ENCODE peak calls at places on chromosome 18, in five cellular contexts. One of them, this sample, is unnamed.

GRCh38 chr18:49723648-49724180 is 89.6 kb downstream of the ACAA2 start:
- DNase-seq in trophoblast cell: no peak
- DNase-seq in IMR-90: peak
- DNase-seq in H1: no peak
- DNase-seq in mesenchymal stem cell: peak
- DNase-seq in this sample: no peak

GRCh38 chr18:49456794-49457193 is 3.7 kb downstream of the DYM start:
- DNase-seq in mesenchymal stem cell: peak
- DNase-seq in H1: no peak
- DNase-seq in trophoblast cell: no peak
- DNase-seq in IMR-90: peak
- DNase-seq in this sample: no peak

GRCh38 chr18:12946549-12947354 is 1.1 kb upstream of the SEH1L start:
- DNase-seq in mesenchymal stem cell: peak
- DNase-seq in IMR-90: peak
- DNase-seq in trophoblast cell: peak
- DNase-seq in H1: no peak
- DNase-seq in this sample: peak

GRCh38 chr18:50558157-50558556 is 1.7 kb upstream of the MAPK4 start:
- DNase-seq in mesenchymal stem cell: no peak
- DNase-seq in IMR-90: no peak
- DNase-seq in H1: no peak
- DNase-seq in trophoblast cell: no peak
- DNase-seq in this sample: no peak

GRCh38 chr18:78607221-78607620 is 372.4 kb upstream of the SALL3 start:
- DNase-seq in mesenchymal stem cell: no peak
- DNase-seq in IMR-90: no peak
- DNase-seq in H1: no peak
- DNase-seq in trophoblast cell: no peak
- DNase-seq in this sample: no peak

GRCh38 chr18:58863539-58864145 is 1.0 kb upstream of the ZNF532 start:
- DNase-seq in mesenchymal stem cell: peak
- DNase-seq in IMR-90: peak
- DNase-seq in trophoblast cell: peak
- DNase-seq in H1: no peak
- DNase-seq in this sample: peak

GRCh38 chr18:2480536-2480935 is 90.8 kb downstream of the METTL4 start:
- DNase-seq in IMR-90: peak
- DNase-seq in mesenchymal stem cell: peak
- DNase-seq in trophoblast cell: no peak
- DNase-seq in H1: no peak
- DNase-seq in this sample: no peak

GRCh38 chr18:77058186-77058847 is 74.3 kb downstream of the MBP start:
- DNase-seq in H1: no peak
- DNase-seq in IMR-90: no peak
- DNase-seq in trophoblast cell: no peak
- DNase-seq in mesenchymal stem cell: no peak
- DNase-seq in this sample: no peak

GRCh38 chr18:6412933-6413472 is 1.7 kb downstream of the L3MBTL4 start:
- DNase-seq in H1: no peak
- DNase-seq in trophoblast cell: no peak
- DNase-seq in IMR-90: no peak
- DNase-seq in mesenchymal stem cell: no peak
- DNase-seq in this sample: no peak

GRCh38 chr18:61608306-61608705 is 275.1 kb downstream of the CDH20 start:
- DNase-seq in mesenchymal stem cell: peak
- DNase-seq in IMR-90: peak
- DNase-seq in trophoblast cell: no peak
- DNase-seq in H1: no peak
- DNase-seq in this sample: no peak

GRCh38 chr18:76522551-76522950 is 27.5 kb upstream of the ZNF516 start:
- DNase-seq in H1: no peak
- DNase-seq in trophoblast cell: no peak
- DNase-seq in IMR-90: no peak
- DNase-seq in mesenchymal stem cell: no peak
- DNase-seq in this sample: no peak

GRCh38 chr18:65817178-65817577 is 66.4 kb downstream of the CDH7 start:
- DNase-seq in mesenchymal stem cell: no peak
- DNase-seq in trophoblast cell: no peak
- DNase-seq in H1: no peak
- DNase-seq in IMR-90: no peak
- DNase-seq in this sample: no peak

GRCh38 chr18:65821890-65822289 is 71.1 kb downstream of the CDH7 start:
- DNase-seq in trophoblast cell: no peak
- DNase-seq in H1: no peak
- DNase-seq in IMR-90: no peak
- DNase-seq in mesenchymal stem cell: no peak
- DNase-seq in this sample: no peak
- H4K91ac ChIP-seq in trophoblast cell: no peak
- H4K91ac ChIP-seq in H1: no peak
- H4K91ac ChIP-seq in IMR-90: no peak
- H4K91ac ChIP-seq in mesenchymal stem cell: no peak
- H4K91ac ChIP-seq in this sample: no peak

DNA sequence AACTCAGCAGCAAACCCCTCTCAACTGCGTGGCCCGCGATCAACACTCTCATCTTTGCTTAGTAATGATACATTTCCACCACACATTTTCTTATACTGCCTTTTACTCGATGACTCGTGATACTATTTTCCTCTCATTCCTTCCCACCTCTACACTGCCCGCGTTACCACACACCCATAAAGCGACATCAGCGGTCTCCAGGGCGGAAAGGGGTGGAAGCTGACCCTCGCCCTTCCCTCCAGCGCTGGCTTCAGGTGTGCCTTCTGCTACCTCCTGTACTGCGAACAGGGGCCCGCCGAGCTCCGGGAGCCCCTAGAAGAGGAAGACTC is 1.3 kb downstream of the NETO1 start:
- DNase-seq in trophoblast cell: no peak
- DNase-seq in H1: no peak
- DNase-seq in mesenchymal stem cell: no peak
- DNase-seq in IMR-90: no peak
- DNase-seq in this sample: peak
- H3K4me3 ChIP-seq in trophoblast cell: no peak
- H3K4me3 ChIP-seq in H1: peak
- H3K4me3 ChIP-seq in mesenchymal stem cell: no peak
- H3K4me3 ChIP-seq in IMR-90: no peak
- H3K4me3 ChIP-seq in this sample: peak

GRCh38 chr18:9106094-9106493 is 3.6 kb downstream of the NDUFV2 start:
- DNase-seq in H1: no peak
- DNase-seq in IMR-90: no peak
- DNase-seq in trophoblast cell: no peak
- DNase-seq in mesenchymal stem cell: no peak
- DNase-seq in this sample: no peak

GRCh38 chr18:9106800-9107574 is 4.5 kb downstream of the NDUFV2 start:
- DNase-seq in mesenchymal stem cell: peak
- DNase-seq in IMR-90: no peak
- DNase-seq in trophoblast cell: no peak
- DNase-seq in H1: no peak
- DNase-seq in this sample: no peak

GRCh38 chr18:9109523-9109922 is 7.0 kb downstream of the NDUFV2 start:
- DNase-seq in IMR-90: peak
- DNase-seq in H1: no peak
- DNase-seq in mesenchymal stem cell: peak
- DNase-seq in trophoblast cell: no peak
- DNase-seq in this sample: no peak

GRCh38 chr18:9105420-9105819 is 2.9 kb downstream of the NDUFV2 start:
- DNase-seq in trophoblast cell: no peak
- DNase-seq in mesenchymal stem cell: no peak
- DNase-seq in IMR-90: no peak
- DNase-seq in H1: no peak
- DNase-seq in this sample: no peak

DNA sequence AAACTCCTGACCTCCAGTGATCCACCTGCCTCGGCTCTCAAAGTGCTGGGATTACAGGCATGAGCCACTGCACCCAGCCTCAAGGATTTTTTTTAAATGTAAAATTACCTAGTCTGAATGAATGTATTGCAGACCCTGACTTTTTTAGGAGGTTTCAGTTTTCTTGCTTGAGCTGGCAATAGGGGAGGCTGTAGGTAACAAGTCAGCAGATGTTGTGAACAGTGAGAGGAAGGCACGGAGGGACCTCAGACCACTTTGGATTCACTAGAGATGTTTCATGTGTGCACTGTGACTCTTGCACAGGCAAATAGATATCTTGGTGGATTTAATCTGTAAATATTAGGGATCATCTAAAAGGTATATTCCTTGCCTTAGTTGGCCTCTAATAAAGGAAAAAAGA is 6.4 kb downstream of the NDUFV2 start:
- DNase-seq in H1: no peak
- DNase-seq in trophoblast cell: no peak
- DNase-seq in mesenchymal stem cell: no peak
- DNase-seq in IMR-90: no peak
- DNase-seq in this sample: no peak
- H3K9ac ChIP-seq in H1: no peak
- H3K9ac ChIP-seq in trophoblast cell: no peak
- H3K9ac ChIP-seq in mesenchymal stem cell: peak
- H3K9ac ChIP-seq in IMR-90: no peak
- H3K9ac ChIP-seq in this sample: no peak

GRCh38 chr18:8625693-8626092 is 16.5 kb downstream of the RAB12 start:
- DNase-seq in trophoblast cell: no peak
- DNase-seq in mesenchymal stem cell: no peak
- DNase-seq in IMR-90: no peak
- DNase-seq in H1: no peak
- DNase-seq in this sample: no peak

GRCh38 chr18:8626414-8627106 is 17.3 kb downstream of the RAB12 start:
- DNase-seq in H1: no peak
- DNase-seq in trophoblast cell: no peak
- DNase-seq in mesenchymal stem cell: no peak
- DNase-seq in IMR-90: no peak
- DNase-seq in this sample: no peak

GRCh38 chr18:8620845-8621244 is 11.6 kb downstream of the RAB12 start:
- DNase-seq in trophoblast cell: no peak
- DNase-seq in IMR-90: no peak
- DNase-seq in H1: no peak
- DNase-seq in mesenchymal stem cell: no peak
- DNase-seq in this sample: no peak

GRCh38 chr18:8627107-8627472 is 17.9 kb downstream of the RAB12 start:
- DNase-seq in trophoblast cell: no peak
- DNase-seq in H1: no peak
- DNase-seq in IMR-90: no peak
- DNase-seq in mesenchymal stem cell: no peak
- DNase-seq in this sample: no peak

DNA sequence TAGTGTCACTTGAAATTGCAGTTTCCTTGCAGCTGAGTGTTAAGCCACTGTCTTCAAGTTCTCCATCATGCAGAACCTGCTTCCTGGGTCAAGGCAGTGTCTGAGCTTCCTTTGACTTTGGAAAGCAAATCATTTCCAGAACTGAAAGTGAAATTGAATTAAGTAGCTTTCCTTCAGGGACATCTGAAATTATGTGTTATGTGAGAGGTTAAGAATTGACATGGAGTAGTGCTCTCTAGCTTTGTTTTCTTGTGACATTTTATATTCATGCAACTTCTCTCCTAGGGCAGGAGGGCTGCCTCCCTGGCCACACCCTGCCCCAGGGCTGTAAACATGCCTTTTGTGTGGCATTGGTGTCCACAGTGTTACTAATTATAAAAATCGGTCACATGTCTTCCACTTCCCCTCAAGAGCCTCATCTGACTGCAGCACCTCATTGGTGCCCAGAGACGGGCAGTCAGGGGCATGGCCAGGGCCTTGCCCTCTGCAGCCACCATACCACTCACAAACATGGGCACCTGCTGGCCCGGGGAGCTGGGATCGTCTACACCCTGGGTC is 14.4 kb downstream of the RAB12 start:
- DNase-seq in IMR-90: no peak
- DNase-seq in mesenchymal stem cell: peak
- DNase-seq in H1: no peak
- DNase-seq in trophoblast cell: no peak
- DNase-seq in this sample: no peak
- H4K91ac ChIP-seq in IMR-90: no peak
- H4K91ac ChIP-seq in mesenchymal stem cell: peak
- H4K91ac ChIP-seq in H1: peak
- H4K91ac ChIP-seq in trophoblast cell: no peak
- H4K91ac ChIP-seq in this sample: no peak

GRCh38 chr18:55318864-55319516 is 269.0 kb downstream of the TCF4 start:
- DNase-seq in H1: no peak
- DNase-seq in mesenchymal stem cell: peak
- DNase-seq in trophoblast cell: no peak
- DNase-seq in IMR-90: peak
- DNase-seq in this sample: no peak
- H3K4me3 ChIP-seq in H1: no peak
- H3K4me3 ChIP-seq in mesenchymal stem cell: peak
- H3K4me3 ChIP-seq in trophoblast cell: no peak
- H3K4me3 ChIP-seq in IMR-90: no peak
- H3K4me3 ChIP-seq in this sample: no peak

GRCh38 chr18:9835796-9836195 is 50.0 kb upstream of the TXNDC2 start:
- DNase-seq in trophoblast cell: no peak
- DNase-seq in H1: no peak
- DNase-seq in mesenchymal stem cell: no peak
- DNase-seq in IMR-90: no peak
- DNase-seq in this sample: no peak
- H3K9ac ChIP-seq in trophoblast cell: no peak
- H3K9ac ChIP-seq in H1: no peak
- H3K9ac ChIP-seq in mesenchymal stem cell: no peak
- H3K9ac ChIP-seq in IMR-90: no peak
- H3K9ac ChIP-seq in this sample: no peak

GRCh38 chr18:47627030-47627429 is 303.4 kb downstream of the SMAD2 start:
- DNase-seq in trophoblast cell: no peak
- DNase-seq in IMR-90: no peak
- DNase-seq in mesenchymal stem cell: no peak
- DNase-seq in H1: no peak
- DNase-seq in this sample: no peak

GRCh38 chr18:47632970-47633635 is 297.4 kb downstream of the SMAD2 start:
- DNase-seq in mesenchymal stem cell: no peak
- DNase-seq in IMR-90: no peak
- DNase-seq in H1: no peak
- DNase-seq in trophoblast cell: no peak
- DNase-seq in this sample: no peak

DNA sequence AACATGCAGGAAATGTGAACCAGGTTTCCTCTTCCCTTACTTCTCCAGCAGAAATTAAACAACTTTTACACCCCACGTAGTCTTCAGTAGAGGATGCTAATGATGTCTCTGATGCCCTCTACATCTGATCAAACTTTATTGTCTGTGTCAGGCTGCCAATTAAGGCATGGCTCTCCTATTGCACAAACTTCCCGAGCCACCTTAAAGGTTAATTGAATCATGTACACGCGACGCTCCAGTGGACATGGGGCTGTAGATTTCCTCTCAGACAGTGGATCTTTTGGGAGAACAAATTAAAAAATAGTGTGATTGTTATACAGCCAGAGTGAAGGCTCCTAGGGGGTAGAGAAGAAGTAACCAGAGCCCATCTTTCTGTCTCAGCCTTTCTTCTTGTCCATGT is 301.6 kb downstream of the SMAD2 start:
- DNase-seq in H1: no peak
- DNase-seq in trophoblast cell: no peak
- DNase-seq in IMR-90: no peak
- DNase-seq in mesenchymal stem cell: no peak
- DNase-seq in this sample: no peak
- H4K91ac ChIP-seq in H1: no peak
- H4K91ac ChIP-seq in trophoblast cell: no peak
- H4K91ac ChIP-seq in IMR-90: no peak
- H4K91ac ChIP-seq in mesenchymal stem cell: no peak
- H4K91ac ChIP-seq in this sample: no peak

This sample was measured in neuronal stem cell.